ENCODE peak calls at places on chromosomes 16 and 17, in ten cellular contexts. One of them, this sample, is unnamed.

GRCh38 chr17:76688165-76688622 is 22.6 kb downstream of the MXRA7 start:
- DNase-seq in A549: no peak
- DNase-seq in fibroblast of the aortic adventitia: no peak
- DNase-seq in HFF-Myc: no peak
- DNase-seq in body of pancreas: no peak
- DNase-seq in PC-3: peak
- DNase-seq in AG09309: no peak
- DNase-seq in left ventricle myocardium inferior: no peak
- DNase-seq in GM23338: no peak
- DNase-seq in AG04449: no peak
- DNase-seq in this sample: no peak

GRCh38 chr16:67872631-67873434 is at the start of gene EDC4:
- DNase-seq in A549: peak
- DNase-seq in body of pancreas: peak
- DNase-seq in AG04449: peak
- DNase-seq in fibroblast of the aortic adventitia: peak
- DNase-seq in left ventricle myocardium inferior: peak
- DNase-seq in GM23338: peak
- DNase-seq in HFF-Myc: no peak
- DNase-seq in PC-3: peak
- DNase-seq in AG09309: no peak
- DNase-seq in this sample: no peak

GRCh38 chr17:6996256-6997111 is 635 bp downstream of the ALOX12 start:
- DNase-seq in PC-3: no peak
- DNase-seq in AG09309: no peak
- DNase-seq in left ventricle myocardium inferior: no peak
- DNase-seq in GM23338: peak
- DNase-seq in HFF-Myc: no peak
- DNase-seq in A549: no peak
- DNase-seq in fibroblast of the aortic adventitia: no peak
- DNase-seq in body of pancreas: no peak
- DNase-seq in AG04449: no peak
- DNase-seq in this sample: no peak

GRCh38 chr16:85029981-85030381 is 2.4 kb downstream of the KIAA0513 start:
- DNase-seq in AG04449: no peak
- DNase-seq in left ventricle myocardium inferior: no peak
- DNase-seq in AG09309: no peak
- DNase-seq in A549: no peak
- DNase-seq in fibroblast of the aortic adventitia: no peak
- DNase-seq in GM23338: no peak
- DNase-seq in HFF-Myc: no peak
- DNase-seq in PC-3: peak
- DNase-seq in body of pancreas: peak
- DNase-seq in this sample: no peak

GRCh38 chr17:78381601-78382168 is 3.2 kb downstream of the PGS1 start:
- DNase-seq in AG09309: no peak
- DNase-seq in GM23338: peak
- DNase-seq in A549: no peak
- DNase-seq in body of pancreas: no peak
- DNase-seq in fibroblast of the aortic adventitia: no peak
- DNase-seq in left ventricle myocardium inferior: no peak
- DNase-seq in PC-3: no peak
- DNase-seq in HFF-Myc: no peak
- DNase-seq in AG04449: no peak
- DNase-seq in this sample: peak

GRCh38 chr17:67324330-67324729 is 42.0 kb downstream of the PSMD12 start:
- DNase-seq in fibroblast of the aortic adventitia: no peak
- DNase-seq in left ventricle myocardium inferior: no peak
- DNase-seq in GM23338: no peak
- DNase-seq in A549: no peak
- DNase-seq in PC-3: no peak
- DNase-seq in HFF-Myc: no peak
- DNase-seq in AG09309: no peak
- DNase-seq in AG04449: no peak
- DNase-seq in body of pancreas: no peak
- DNase-seq in this sample: no peak

GRCh38 chr17:45372325-45372869 is 55.6 kb upstream of the MAP3K14 start:
- DNase-seq in AG09309: no peak
- DNase-seq in left ventricle myocardium inferior: no peak
- DNase-seq in AG04449: no peak
- DNase-seq in A549: peak
- DNase-seq in body of pancreas: no peak
- DNase-seq in HFF-Myc: no peak
- DNase-seq in fibroblast of the aortic adventitia: no peak
- DNase-seq in GM23338: no peak
- DNase-seq in PC-3: peak
- DNase-seq in this sample: no peak

GRCh38 chr16:68445458-68445857 is 2.9 kb downstream of the SMPD3 start:
- DNase-seq in A549: peak
- DNase-seq in PC-3: peak
- DNase-seq in HFF-Myc: peak
- DNase-seq in AG09309: no peak
- DNase-seq in AG04449: no peak
- DNase-seq in body of pancreas: peak
- DNase-seq in left ventricle myocardium inferior: no peak
- DNase-seq in fibroblast of the aortic adventitia: no peak
- DNase-seq in GM23338: peak
- DNase-seq in this sample: no peak

GRCh38 chr16:48133455-48134226 is 22.2 kb downstream of the ABCC12 start:
- DNase-seq in AG09309: no peak
- DNase-seq in body of pancreas: peak
- DNase-seq in AG04449: no peak
- DNase-seq in left ventricle myocardium inferior: no peak
- DNase-seq in fibroblast of the aortic adventitia: no peak
- DNase-seq in GM23338: no peak
- DNase-seq in HFF-Myc: no peak
- DNase-seq in PC-3: no peak
- DNase-seq in A549: no peak
- DNase-seq in this sample: no peak

GRCh38 chr16:77199211-77199610 is at the start of gene SYCE1L:
- DNase-seq in HFF-Myc: no peak
- DNase-seq in fibroblast of the aortic adventitia: no peak
- DNase-seq in GM23338: no peak
- DNase-seq in left ventricle myocardium inferior: no peak
- DNase-seq in AG09309: no peak
- DNase-seq in A549: no peak
- DNase-seq in PC-3: no peak
- DNase-seq in body of pancreas: no peak
- DNase-seq in AG04449: no peak
- DNase-seq in this sample: no peak

GRCh38 chr17:76544123-76544915 is 4.5 kb downstream of the PRCD start:
- DNase-seq in PC-3: no peak
- DNase-seq in fibroblast of the aortic adventitia: no peak
- DNase-seq in AG09309: no peak
- DNase-seq in left ventricle myocardium inferior: peak
- DNase-seq in GM23338: peak
- DNase-seq in body of pancreas: no peak
- DNase-seq in AG04449: no peak
- DNase-seq in A549: no peak
- DNase-seq in HFF-Myc: no peak
- DNase-seq in this sample: no peak

GRCh38 chr17:4539576-4540223 is 15.5 kb downstream of the MYBBP1A start:
- DNase-seq in fibroblast of the aortic adventitia: no peak
- DNase-seq in A549: no peak
- DNase-seq in body of pancreas: no peak
- DNase-seq in PC-3: no peak
- DNase-seq in GM23338: no peak
- DNase-seq in HFF-Myc: no peak
- DNase-seq in AG09309: no peak
- DNase-seq in left ventricle myocardium inferior: no peak
- DNase-seq in AG04449: no peak
- DNase-seq in this sample: no peak

GRCh38 chr17:48024149-48025039 is 13.2 kb downstream of the COPZ2 start:
- DNase-seq in left ventricle myocardium inferior: peak
- DNase-seq in GM23338: peak
- DNase-seq in fibroblast of the aortic adventitia: peak
- DNase-seq in A549: peak
- DNase-seq in AG09309: no peak
- DNase-seq in AG04449: no peak
- DNase-seq in PC-3: peak
- DNase-seq in HFF-Myc: no peak
- DNase-seq in body of pancreas: peak
- DNase-seq in this sample: no peak

GRCh38 chr17:2238432-2239169 is 65.0 kb downstream of the SMG6 start:
- DNase-seq in AG09309: no peak
- DNase-seq in PC-3: no peak
- DNase-seq in fibroblast of the aortic adventitia: no peak
- DNase-seq in left ventricle myocardium inferior: peak
- DNase-seq in GM23338: no peak
- DNase-seq in A549: no peak
- DNase-seq in AG04449: no peak
- DNase-seq in body of pancreas: no peak
- DNase-seq in HFF-Myc: no peak
- DNase-seq in this sample: no peak

GRCh38 chr16:79042141-79042540 is 558.4 kb downstream of the MAF start:
- DNase-seq in AG04449: no peak
- DNase-seq in fibroblast of the aortic adventitia: no peak
- DNase-seq in left ventricle myocardium inferior: no peak
- DNase-seq in PC-3: no peak
- DNase-seq in HFF-Myc: no peak
- DNase-seq in A549: no peak
- DNase-seq in body of pancreas: no peak
- DNase-seq in AG09309: no peak
- DNase-seq in GM23338: no peak
- DNase-seq in this sample: no peak
- TF ChIP-seq CTCF in AG04449: no peak
- TF ChIP-seq CTCF in fibroblast of the aortic adventitia: no peak
- TF ChIP-seq CTCF in left ventricle myocardium inferior: no peak
- TF ChIP-seq CTCF in PC-3: no peak
- TF ChIP-seq CTCF in HFF-Myc: no peak
- TF ChIP-seq CTCF in A549: no peak
- TF ChIP-seq CTCF in body of pancreas: no peak
- TF ChIP-seq CTCF in AG09309: no peak
- TF ChIP-seq CTCF in GM23338: no peak
- TF ChIP-seq CTCF in this sample: no peak

DNA sequence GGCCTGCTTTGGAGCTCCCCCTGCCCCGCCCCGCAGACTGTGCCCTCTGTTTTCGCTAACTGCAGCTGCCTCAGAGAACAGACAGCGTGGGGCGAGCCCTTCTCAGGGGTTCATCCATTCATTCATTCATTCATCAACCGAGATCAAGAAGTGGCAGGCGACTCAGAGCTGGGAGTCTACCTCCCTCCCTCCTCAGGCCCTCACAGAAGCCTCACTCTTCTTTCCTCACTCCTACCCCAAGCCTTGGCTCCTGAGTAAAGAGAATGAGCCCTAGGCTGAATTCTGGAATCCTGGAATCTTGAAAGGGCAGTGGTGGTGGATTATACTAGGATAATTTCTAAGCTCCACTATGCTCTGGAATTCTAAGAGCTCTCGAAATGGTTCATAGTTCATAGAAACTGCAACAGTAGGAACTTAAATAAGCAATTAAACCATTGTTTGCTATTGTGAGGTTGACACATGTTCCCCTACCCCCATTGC is 2.3 kb upstream of the DLX3 start:
- DNase-seq in AG09309: no peak
- DNase-seq in PC-3: peak
- DNase-seq in A549: no peak
- DNase-seq in HFF-Myc: no peak
- DNase-seq in fibroblast of the aortic adventitia: no peak
- DNase-seq in body of pancreas: no peak
- DNase-seq in AG04449: no peak
- DNase-seq in left ventricle myocardium inferior: no peak
- DNase-seq in GM23338: peak
- DNase-seq in this sample: no peak
- H3K4me3 ChIP-seq in AG09309: no peak
- H3K4me3 ChIP-seq in PC-3: peak
- H3K4me3 ChIP-seq in A549: peak
- H3K4me3 ChIP-seq in HFF-Myc: no peak
- H3K4me3 ChIP-seq in fibroblast of the aortic adventitia: no peak
- H3K4me3 ChIP-seq in body of pancreas: no peak
- H3K4me3 ChIP-seq in AG04449: no peak
- H3K4me3 ChIP-seq in left ventricle myocardium inferior: peak
- H3K4me3 ChIP-seq in GM23338: peak
- H3K4me3 ChIP-seq in this sample: no peak

DNA sequence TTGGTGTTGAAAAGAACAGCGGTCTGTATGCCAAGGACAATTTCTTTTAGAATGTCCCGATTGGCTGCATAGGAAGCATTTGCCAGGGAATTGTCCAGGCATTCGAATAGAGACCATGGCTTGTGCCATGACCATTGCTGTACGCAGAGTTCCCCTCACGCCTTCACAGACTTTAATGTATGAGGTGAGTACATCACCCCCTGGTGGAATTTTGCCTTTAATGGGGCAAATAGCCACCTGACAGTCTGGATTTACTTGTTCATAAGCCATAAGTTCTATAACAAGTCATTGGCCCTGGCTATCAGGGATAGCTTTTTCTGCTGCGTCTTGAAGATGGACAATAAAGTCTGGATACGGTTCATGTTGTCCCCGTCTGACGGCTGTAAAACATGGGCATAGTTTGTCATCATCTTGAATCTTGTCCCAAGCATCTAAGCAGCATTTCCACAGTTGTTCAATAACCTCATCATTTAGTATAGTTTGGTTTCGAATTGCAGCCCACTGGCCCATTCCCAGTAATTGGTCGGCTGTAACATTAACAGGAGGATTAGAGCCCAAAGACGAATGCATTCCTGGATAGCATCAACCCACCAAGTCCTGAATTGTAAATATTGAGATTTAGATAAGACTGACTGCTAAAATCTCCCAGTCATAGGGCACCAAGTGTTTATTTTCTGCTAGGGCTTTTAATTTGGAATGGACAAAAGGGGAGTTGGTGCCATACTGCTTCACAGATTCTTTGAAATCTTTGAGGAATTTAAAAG is 67.7 kb upstream of the ARL4D start:
- DNase-seq in AG09309: no peak
- DNase-seq in body of pancreas: no peak
- DNase-seq in AG04449: no peak
- DNase-seq in PC-3: no peak
- DNase-seq in HFF-Myc: no peak
- DNase-seq in GM23338: peak
- DNase-seq in A549: no peak
- DNase-seq in left ventricle myocardium inferior: no peak
- DNase-seq in fibroblast of the aortic adventitia: no peak
- DNase-seq in this sample: no peak
- TF ChIP-seq CTCF in AG09309: no peak
- TF ChIP-seq CTCF in body of pancreas: peak
- TF ChIP-seq CTCF in AG04449: no peak
- TF ChIP-seq CTCF in PC-3: no peak
- TF ChIP-seq CTCF in HFF-Myc: no peak
- TF ChIP-seq CTCF in GM23338: peak
- TF ChIP-seq CTCF in A549: no peak
- TF ChIP-seq CTCF in left ventricle myocardium inferior: no peak
- TF ChIP-seq CTCF in fibroblast of the aortic adventitia: no peak
- TF ChIP-seq CTCF in this sample: no peak

DNA sequence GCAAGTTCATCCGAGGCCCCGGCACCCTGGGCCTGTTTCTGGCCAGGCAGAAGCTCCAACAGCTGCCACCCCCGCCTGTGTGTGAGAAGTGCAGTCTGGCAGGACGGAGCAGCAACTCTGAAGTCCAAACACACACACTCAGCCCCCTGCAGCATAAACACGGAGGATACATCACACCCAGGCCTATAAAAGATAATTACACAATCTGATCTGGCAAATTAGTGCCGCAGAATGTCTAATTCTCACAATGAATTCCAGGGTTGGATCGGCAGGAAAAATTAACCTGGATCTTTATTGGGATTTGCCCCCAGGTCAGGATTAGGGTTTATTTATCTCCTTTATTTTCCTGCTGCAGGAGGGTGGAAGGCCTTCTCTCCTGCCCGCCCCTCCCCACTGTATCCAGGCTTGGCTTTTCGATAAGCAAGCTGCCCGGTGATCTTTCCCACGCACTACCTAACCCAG is 311.4 kb downstream of the SOX9 start:
- DNase-seq in AG09309: no peak
- DNase-seq in PC-3: no peak
- DNase-seq in HFF-Myc: no peak
- DNase-seq in left ventricle myocardium inferior: no peak
- DNase-seq in GM23338: no peak
- DNase-seq in A549: no peak
- DNase-seq in fibroblast of the aortic adventitia: no peak
- DNase-seq in AG04449: no peak
- DNase-seq in body of pancreas: peak
- DNase-seq in this sample: no peak
- H3K4me3 ChIP-seq in AG09309: no peak
- H3K4me3 ChIP-seq in PC-3: no peak
- H3K4me3 ChIP-seq in HFF-Myc: no peak
- H3K4me3 ChIP-seq in left ventricle myocardium inferior: no peak
- H3K4me3 ChIP-seq in GM23338: no peak
- H3K4me3 ChIP-seq in A549: no peak
- H3K4me3 ChIP-seq in fibroblast of the aortic adventitia: no peak
- H3K4me3 ChIP-seq in AG04449: no peak
- H3K4me3 ChIP-seq in body of pancreas: no peak
- H3K4me3 ChIP-seq in this sample: no peak